ENCODE peak calls at places on chromosomes 5 and 9, in five cellular contexts. D, S, E, M and O are unnamed samples.

GRCh38 chr9:92501671-92502393 is 19.5 kb upstream of the ASPN start:
- DNase-seq in M (peak; percentile 52), D (peak; percentile 43), E (peak; percentile 18), S (no peak), O (no peak)

GRCh38 chr9:12853021-12853420 is 78.2 kb downstream of the LURAP1L start:
- DNase-seq in S (no peak), D (no peak), M (no peak), E (no peak), O (no peak)

GRCh38 chr5:148979104-148979723 is 83.6 kb downstream of the SH3TC2 start:
- DNase-seq in E (peak; percentile 62), S (no peak), D (no peak), M (no peak), O (no peak)

GRCh38 chr9:126690431-126691051 is 76.8 kb downstream of the LMX1B start:
- DNase-seq in E (peak; percentile 53), S (peak; percentile 38), D (peak; percentile 76), M (peak; percentile 24), O (peak; percentile 37)

GRCh38 chr9:92943062-92943616 is 4.2 kb upstream of the FGD3 start:
- DNase-seq in E (no peak), D (no peak), S (no peak), M (no peak), O (no peak)

GRCh38 chr5:219492-219891 is 1.4 kb downstream of the SDHA start:
- DNase-seq in S (peak; percentile 45), D (no peak), E (no peak), M (no peak), O (no peak)

GRCh38 chr5:152584103-152584502 is 179.0 kb upstream of the NMUR2 start:
- DNase-seq in D (no peak), M (no peak), E (no peak), S (no peak), O (no peak)

GRCh38 chr5:74863726-74864125 is 2.5 kb downstream of the FAM169A start:
- DNase-seq in S (no peak), D (no peak), E (no peak), M (no peak), O (no peak)

GRCh38 chr5:58842851-58843250 is 260.0 kb downstream of the RAB3C start:
- DNase-seq in E (no peak), M (no peak), S (no peak), D (no peak), O (no peak)

GRCh38 chr5:80141147-80141671 is 106.1 kb downstream of the THBS4 start:
- DNase-seq in D (no peak), S (no peak), E (peak; percentile 26), M (no peak), O (peak; percentile 18)

GRCh38 chr5:137995077-137995746 is 37.7 kb downstream of the FAM13B start:
- DNase-seq in D (no peak), M (no peak), E (no peak), S (no peak), O (no peak)

GRCh38 chr5:14669415-14669814 is 4.9 kb downstream of the OTULIN start:
- DNase-seq in M (no peak), S (no peak), D (no peak), E (no peak), O (no peak)
- H3K4me3 ChIP-seq in M (no peak overlapping the region), S (no peak overlapping the region), D (no peak overlapping the region), E (no peak overlapping the region), O (no peak overlapping the region)

DNA sequence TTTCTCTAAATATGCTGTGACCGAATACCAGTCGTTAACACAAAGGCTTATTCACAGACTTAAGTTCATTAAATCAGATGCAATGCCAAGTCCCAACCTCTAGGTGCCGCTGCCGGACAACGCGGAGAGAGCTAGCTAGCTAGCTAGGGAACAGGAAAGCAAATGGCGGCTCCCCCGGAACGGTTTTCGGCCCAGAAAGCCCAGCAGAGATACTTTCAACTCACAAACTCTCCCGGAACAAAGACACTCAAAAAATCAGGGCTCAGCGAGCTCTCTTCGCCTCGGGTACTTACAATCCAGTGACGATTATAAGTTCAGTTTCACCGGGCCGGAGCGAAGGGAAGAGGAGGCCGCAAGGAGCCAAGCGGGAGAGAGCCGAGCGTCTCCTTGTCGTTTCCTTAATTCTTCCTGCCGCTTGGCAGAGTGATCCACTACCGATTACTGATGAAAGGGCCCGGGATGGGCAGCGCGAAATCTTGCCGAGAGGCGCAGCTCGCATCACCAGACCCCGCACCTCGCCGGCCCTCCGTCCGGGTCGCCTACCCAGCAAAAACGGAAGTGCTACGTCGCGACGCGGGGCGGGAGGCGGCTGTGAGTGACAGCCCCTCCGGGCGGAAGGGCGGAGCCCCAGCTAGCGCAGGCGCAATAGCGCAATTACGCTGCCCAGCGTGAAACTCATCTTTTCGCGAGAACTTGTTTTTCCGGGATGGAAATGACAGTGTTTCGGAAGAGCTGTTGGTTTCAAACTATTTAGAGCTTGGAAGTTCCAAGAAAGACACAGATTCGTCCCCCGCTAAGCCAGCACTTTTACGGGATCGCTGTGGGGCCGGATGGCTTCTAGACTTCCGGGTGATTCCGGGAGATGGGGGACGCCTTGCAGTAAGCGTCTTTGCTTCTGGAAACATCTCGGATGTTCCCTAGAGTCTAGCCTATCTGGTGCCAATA is at the start of gene TAF7:
- DNase-seq in S (peak; percentile 89), M (peak; percentile 89), E (peak; percentile 87), D (peak; percentile 75), O (peak; percentile 94)
- H3K9me3 ChIP-seq in S (peaks cover 41% of the 10 kb centered on the region), M (peaks cover 19% of the 10 kb centered on the region), E (peaks cover 12% of the 10 kb centered on the region), D (peaks cover 75% of the 10 kb centered on the region), O (peaks cover 20% of the 10 kb centered on the region)

GRCh38 chr9:129979346-129979745 is 63.6 kb downstream of the FNBP1 start:
- DNase-seq in M (no peak), S (no peak), D (no peak), E (no peak), O (no peak)

GRCh38 chr9:129987047-129987446 is 55.9 kb downstream of the FNBP1 start:
- DNase-seq in D (no peak), E (no peak), S (no peak), M (no peak), O (no peak)

GRCh38 chr9:129983891-129984290 is 59.1 kb downstream of the FNBP1 start:
- DNase-seq in E (peak; percentile 35), M (no peak), D (no peak), S (no peak), O (no peak)

GRCh38 chr9:129981180-129981907 is 61.6 kb downstream of the FNBP1 start:
- DNase-seq in S (no peak), D (no peak), M (no peak), E (no peak), O (no peak)
- H3K4me3 ChIP-seq in S (no peak overlapping the region), D (no peak overlapping the region), M (no peak overlapping the region), E (no peak overlapping the region), O (no peak overlapping the region)

GRCh38 chr9:5146241-5146640 is 39.2 kb downstream of the INSL6 start:
- DNase-seq in S (no peak), M (no peak), D (no peak), E (no peak), O (no peak)

GRCh38 chr9:5140151-5140550 is 45.3 kb downstream of the INSL6 start:
- DNase-seq in E (no peak), M (no peak), S (no peak), D (no peak), O (no peak)

GRCh38 chr9:5144217-5144616 is 41.2 kb downstream of the INSL6 start:
- DNase-seq in S (no peak), M (no peak), D (no peak), E (no peak), O (no peak)
- H3K9me3 ChIP-seq in S (no peaks in the 10 kb centered on the region), M (no peaks in the 10 kb centered on the region), D (no peaks in the 10 kb centered on the region), E (no peaks in the 10 kb centered on the region), O (no peaks in the 10 kb centered on the region)

GRCh38 chr5:135031813-135032612 is 2.0 kb downstream of the PITX1 start:
- DNase-seq in D (no peak), M (no peak), S (no peak), E (no peak), O (no peak)
- H3K4me3 ChIP-seq in D (peak overlapping the region; percentile 65), M (peak overlapping the region; percentile 92), S (peak overlapping the region; percentile 96), E (no peak overlapping the region), O (no peak overlapping the region)

GRCh38 chr5:178241688-178242231 is 9.2 kb upstream of the PHYKPL start:
- DNase-seq in D (no peak), M (no peak), S (no peak), E (no peak), O (no peak)
- H3K9me3 ChIP-seq in D (no peaks in the 10 kb centered on the region), M (no peaks in the 10 kb centered on the region), S (no peaks in the 10 kb centered on the region), E (no peaks in the 10 kb centered on the region), O (no peaks in the 10 kb centered on the region)